ENCODE peak calls at places on chromosome 5, in seven cellular contexts. L is activated T-helper 1 cell treated with Interleukin-2 at 50 U/mL for 16 hours; I is Calu3; J is activated CD4-positive, alpha-beta T cell treated with anti-CD3 and anti-CD28 coated beads, Interleukin-2, amount 10 ng/mL, durations not matched to agents 7 days and 5 days; E is ecto neural progenitor cell; Q is stimulated activated CD4-positive, alpha-beta T cell treated with anti-CD3 and anti-CD28 coated beads, Interleukin-2, amount 100 ng/mL, for 4 hours; K is choroid plexus epithelial cell. Y is an unnamed sample.

GRCh38 chr5:77972545-77973252 is 196.6 kb upstream of the TBCA start:
- DNase-seq in Q (peak), L (no peak), K (no peak), E (peak), J (no peak), I (peak), Y (no peak)

GRCh38 chr5:160787247-160787646 is 64.8 kb downstream of the ATP10B start:
- DNase-seq in I (peak), J (no peak), K (no peak), E (no peak), Q (peak), L (no peak), Y (peak)

GRCh38 chr5:90434116-90434714 is 24.7 kb upstream of the CETN3 start:
- DNase-seq in J (peak), L (peak), Q (peak), E (peak), I (peak), K (peak), Y (peak)

GRCh38 chr5:147966326-147966725 is 60.0 kb upstream of the C5orf46 start:
- DNase-seq in Q (no peak), I (no peak), J (no peak), E (no peak), K (no peak), L (no peak), Y (no peak)

GRCh38 chr5:73541981-73542380 is 23.5 kb downstream of the ANKRA2 start:
- DNase-seq in J (no peak), Q (no peak), L (no peak), K (no peak), I (no peak), E (no peak), Y (no peak)

GRCh38 chr5:170635706-170636105 is 131.9 kb downstream of the KCNIP1 start:
- DNase-seq in J (no peak), E (no peak), Q (no peak), K (no peak), I (no peak), L (no peak), Y (no peak)

GRCh38 chr5:134113908-134114875 is at the start of gene TCF7:
- DNase-seq in J (peak), Q (peak), L (peak), E (peak), I (peak), K (peak), Y (peak)

GRCh38 chr5:83447533-83447932 is 24.0 kb upstream of the VCAN start:
- DNase-seq in I (no peak), K (no peak), L (no peak), J (no peak), E (no peak), Q (no peak), Y (no peak)

GRCh38 chr5:72608297-72608696 is 101.1 kb upstream of the ZNF366 start:
- DNase-seq in E (no peak), I (no peak), Q (no peak), J (no peak), K (peak), L (no peak), Y (no peak)

GRCh38 chr5:140253985-140254384 is 48.9 kb downstream of the PFDN1 start:
- DNase-seq in L (no peak), Q (no peak), J (no peak), K (no peak), E (no peak), I (peak), Y (no peak)

GRCh38 chr5:56585973-56586740 is 229.2 kb upstream of the MAP3K1 start:
- DNase-seq in L (no peak), I (no peak), Q (no peak), K (peak), J (peak), E (no peak), Y (no peak)

GRCh38 chr5:96986450-96986849 is 50.6 kb downstream of the LNPEP start:
- DNase-seq in K (no peak), E (no peak), Q (no peak), J (no peak), I (no peak), L (no peak), Y (no peak)

GRCh38 chr5:66615136-66615535 is 18.9 kb downstream of the MAST4 start:
- DNase-seq in E (no peak), K (no peak), I (no peak), J (no peak), Q (no peak), L (no peak), Y (no peak)

GRCh38 chr5:166341708-166342329 is 1949.6 kb upstream of the WWC1 start:
- DNase-seq in L (no peak), E (no peak), K (no peak), Q (no peak), J (no peak), I (no peak), Y (no peak)

GRCh38 chr5:51345106-51345505 is 38.1 kb upstream of the ISL1 start:
- DNase-seq in K (no peak), Q (no peak), E (no peak), J (no peak), I (no peak), L (no peak), Y (no peak)

GRCh38 chr5:80181618-80182211 is 74.1 kb downstream of the SERINC5 start:
- DNase-seq in J (peak), L (peak), K (peak), I (peak), Q (no peak), E (no peak), Y (no peak)

GRCh38 chr5:31889131-31889561 is 250.2 kb downstream of the PDZD2 start:
- DNase-seq in L (no peak), K (no peak), J (no peak), I (no peak), E (no peak), Q (no peak), Y (no peak)

GRCh38 chr5:144390133-144390532 is 219.5 kb downstream of the KCTD16 start:
- DNase-seq in I (peak), J (no peak), L (no peak), K (peak), E (no peak), Q (no peak), Y (peak)

GRCh38 chr5:30607301-30607700 is 586.2 kb upstream of the CDH6 start:
- DNase-seq in J (no peak), E (no peak), I (no peak), L (no peak), K (peak), Q (no peak), Y (no peak)

Y was measured in Karpas-422.